ENCODE peak calls at places on chromosomes 16 and 17, in eight cellular contexts. One of them, this sample, is unnamed.

GRCh38 chr17:4854181-4854681 is 21.1 kb downstream of the MINK1 start:
- DNase-seq in T-helper 2 cell: no peak
- DNase-seq in amniotic stem cell: no peak
- DNase-seq in transverse colon: no peak
- DNase-seq in posterior vena cava: no peak
- DNase-seq in HuH-7.5: no peak
- DNase-seq in stromal cell of bone marrow: no peak
- DNase-seq in activated naive CD4-positive, alpha-beta T cell treated with anti-CD3 and anti-CD28 coated beads, Interleukin-2, amount 50 U/mL, for 16 hours: no peak
- DNase-seq in this sample: no peak

GRCh38 chr16:51880776-51881175 is 666.2 kb downstream of the TOX3 start:
- DNase-seq in amniotic stem cell: peak; percentile 28
- DNase-seq in T-helper 2 cell: no peak
- DNase-seq in HuH-7.5: no peak
- DNase-seq in activated naive CD4-positive, alpha-beta T cell treated with anti-CD3 and anti-CD28 coated beads, Interleukin-2, amount 50 U/mL, for 16 hours: no peak
- DNase-seq in posterior vena cava: no peak
- DNase-seq in stromal cell of bone marrow: peak; percentile 5
- DNase-seq in transverse colon: no peak
- DNase-seq in this sample: peak; percentile 28

GRCh38 chr17:78258323-78259229 is 27.1 kb downstream of the TMEM235 start:
- DNase-seq in posterior vena cava: peak; percentile 93
- DNase-seq in transverse colon: no peak
- DNase-seq in activated naive CD4-positive, alpha-beta T cell treated with anti-CD3 and anti-CD28 coated beads, Interleukin-2, amount 50 U/mL, for 16 hours: peak; percentile 76
- DNase-seq in HuH-7.5: no peak
- DNase-seq in stromal cell of bone marrow: no peak
- DNase-seq in T-helper 2 cell: peak; percentile 53
- DNase-seq in amniotic stem cell: no peak
- DNase-seq in this sample: no peak

GRCh38 chr16:54077412-54077821 is 209.2 kb downstream of the IRX3 start:
- DNase-seq in transverse colon: no peak
- DNase-seq in activated naive CD4-positive, alpha-beta T cell treated with anti-CD3 and anti-CD28 coated beads, Interleukin-2, amount 50 U/mL, for 16 hours: no peak
- DNase-seq in T-helper 2 cell: no peak
- DNase-seq in stromal cell of bone marrow: peak; percentile 24
- DNase-seq in posterior vena cava: no peak
- DNase-seq in HuH-7.5: no peak
- DNase-seq in amniotic stem cell: no peak
- DNase-seq in this sample: no peak

GRCh38 chr17:40675905-40676304 is 10.9 kb upstream of the KRT222 start:
- DNase-seq in posterior vena cava: no peak
- DNase-seq in activated naive CD4-positive, alpha-beta T cell treated with anti-CD3 and anti-CD28 coated beads, Interleukin-2, amount 50 U/mL, for 16 hours: no peak
- DNase-seq in amniotic stem cell: no peak
- DNase-seq in transverse colon: no peak
- DNase-seq in HuH-7.5: no peak
- DNase-seq in stromal cell of bone marrow: no peak
- DNase-seq in T-helper 2 cell: no peak
- DNase-seq in this sample: no peak

GRCh38 chr17:33277436-33278100 is 15.5 kb downstream of the ASIC2 start:
- DNase-seq in amniotic stem cell: no peak
- DNase-seq in transverse colon: no peak
- DNase-seq in HuH-7.5: no peak
- DNase-seq in activated naive CD4-positive, alpha-beta T cell treated with anti-CD3 and anti-CD28 coated beads, Interleukin-2, amount 50 U/mL, for 16 hours: no peak
- DNase-seq in posterior vena cava: no peak
- DNase-seq in T-helper 2 cell: no peak
- DNase-seq in stromal cell of bone marrow: no peak
- DNase-seq in this sample: no peak

GRCh38 chr17:76791053-76791980 is 53.4 kb downstream of the MFSD11 start:
- DNase-seq in transverse colon: peak; percentile 63
- DNase-seq in posterior vena cava: no peak
- DNase-seq in HuH-7.5: no peak
- DNase-seq in T-helper 2 cell: no peak
- DNase-seq in amniotic stem cell: peak; percentile 14
- DNase-seq in activated naive CD4-positive, alpha-beta T cell treated with anti-CD3 and anti-CD28 coated beads, Interleukin-2, amount 50 U/mL, for 16 hours: peak; percentile 29
- DNase-seq in stromal cell of bone marrow: peak; percentile 18
- DNase-seq in this sample: peak; percentile 56

GRCh38 chr16:67647681-67648080 is 2.7 kb downstream of the CARMIL2 start:
- DNase-seq in HuH-7.5: no peak
- DNase-seq in posterior vena cava: no peak
- DNase-seq in stromal cell of bone marrow: no peak
- DNase-seq in T-helper 2 cell: no peak
- DNase-seq in transverse colon: no peak
- DNase-seq in activated naive CD4-positive, alpha-beta T cell treated with anti-CD3 and anti-CD28 coated beads, Interleukin-2, amount 50 U/mL, for 16 hours: no peak
- DNase-seq in amniotic stem cell: no peak
- DNase-seq in this sample: no peak

GRCh38 chr16:78832100-78832499 is 732.6 kb downstream of the WWOX start:
- DNase-seq in transverse colon: no peak
- DNase-seq in stromal cell of bone marrow: no peak
- DNase-seq in HuH-7.5: no peak
- DNase-seq in activated naive CD4-positive, alpha-beta T cell treated with anti-CD3 and anti-CD28 coated beads, Interleukin-2, amount 50 U/mL, for 16 hours: no peak
- DNase-seq in T-helper 2 cell: no peak
- DNase-seq in posterior vena cava: no peak
- DNase-seq in amniotic stem cell: no peak
- DNase-seq in this sample: no peak

GRCh38 chr17:74354123-74354522 is 7.5 kb downstream of the BTBD17 start:
- DNase-seq in posterior vena cava: no peak
- DNase-seq in transverse colon: peak; percentile 55
- DNase-seq in stromal cell of bone marrow: no peak
- DNase-seq in amniotic stem cell: no peak
- DNase-seq in T-helper 2 cell: peak; percentile 38
- DNase-seq in HuH-7.5: peak; percentile 96
- DNase-seq in activated naive CD4-positive, alpha-beta T cell treated with anti-CD3 and anti-CD28 coated beads, Interleukin-2, amount 50 U/mL, for 16 hours: peak; percentile 33
- DNase-seq in this sample: no peak

GRCh38 chr17:2195729-2196128 is 107.9 kb downstream of the SMG6 start:
- DNase-seq in stromal cell of bone marrow: no peak
- DNase-seq in T-helper 2 cell: peak; percentile 7
- DNase-seq in amniotic stem cell: no peak
- DNase-seq in HuH-7.5: no peak
- DNase-seq in activated naive CD4-positive, alpha-beta T cell treated with anti-CD3 and anti-CD28 coated beads, Interleukin-2, amount 50 U/mL, for 16 hours: peak; percentile 57
- DNase-seq in transverse colon: no peak
- DNase-seq in posterior vena cava: no peak
- DNase-seq in this sample: no peak

GRCh38 chr16:81693047-81693446 is 86.0 kb upstream of the PLCG2 start:
- DNase-seq in transverse colon: no peak
- DNase-seq in stromal cell of bone marrow: no peak
- DNase-seq in posterior vena cava: no peak
- DNase-seq in amniotic stem cell: no peak
- DNase-seq in activated naive CD4-positive, alpha-beta T cell treated with anti-CD3 and anti-CD28 coated beads, Interleukin-2, amount 50 U/mL, for 16 hours: no peak
- DNase-seq in T-helper 2 cell: no peak
- DNase-seq in HuH-7.5: no peak
- DNase-seq in this sample: no peak

GRCh38 chr17:81082177-81083073 is 47.5 kb downstream of the BAIAP2 start:
- DNase-seq in amniotic stem cell: no peak
- DNase-seq in T-helper 2 cell: no peak
- DNase-seq in posterior vena cava: no peak
- DNase-seq in activated naive CD4-positive, alpha-beta T cell treated with anti-CD3 and anti-CD28 coated beads, Interleukin-2, amount 50 U/mL, for 16 hours: no peak
- DNase-seq in stromal cell of bone marrow: no peak
- DNase-seq in transverse colon: no peak
- DNase-seq in HuH-7.5: no peak
- DNase-seq in this sample: no peak

This sample was measured in GM04504.